ENCODE peak calls at places on chromosome 5, in eight cellular contexts. L, K, Q, N, M, S, E and G are unnamed samples. For H3K36me3 and H3K4me1, the result is how much of the 10 kb centered on the place peaks cover.

GRCh38 chr5:89457411-89458329 is 574.7 kb upstream of the MEF2C start:
- DNase-seq in L (peak), K (peak), Q (no peak), N (no peak), M (peak), S (no peak), E (no peak), G (peak)

GRCh38 chr5:124764992-124765611 is 18.7 kb upstream of the ZNF608 start:
- DNase-seq in L (no peak), K (no peak), Q (no peak), N (no peak), M (no peak), S (no peak), E (peak), G (no peak)

GRCh38 chr5:4555739-4556285 is 584.3 kb upstream of the ADAMTS16 start:
- DNase-seq in L (no peak), K (no peak), Q (no peak), N (no peak), M (no peak), S (no peak), E (no peak), G (no peak)

GRCh38 chr5:31364881-31365636 is 166.8 kb downstream of the DROSHA start:
- DNase-seq in L (no peak), K (no peak), Q (no peak), N (no peak), M (no peak), S (no peak), E (no peak), G (no peak)

GRCh38 chr5:92944337-92944736 is 636.7 kb downstream of the NR2F1-AS1 start:
- DNase-seq in L (no peak), K (no peak), Q (no peak), N (no peak), M (no peak), S (no peak), E (no peak), G (no peak)

GRCh38 chr5:129698661-129699060 is 49.2 kb upstream of the MINAR2 start:
- DNase-seq in L (no peak), K (no peak), Q (no peak), N (no peak), M (no peak), S (no peak), E (no peak), G (no peak)

GRCh38 chr5:177005619-177006264 is 837 bp downstream of the UIMC1 start:
- DNase-seq in L (peak), K (peak), Q (peak), N (peak), M (peak), S (peak), E (peak), G (peak)

GRCh38 chr5:179304466-179304865 is 40.8 kb downstream of the ADAMTS2 start:
- DNase-seq in L (no peak), K (peak), Q (no peak), N (no peak), M (no peak), S (no peak), E (no peak), G (no peak)

GRCh38 chr5:109739741-109740140 is 50.0 kb downstream of the MAN2A1 start:
- DNase-seq in L (no peak), K (peak), Q (no peak), N (no peak), M (peak), S (peak), E (no peak), G (no peak)

GRCh38 chr5:56896761-56897160 is 12.6 kb upstream of the SETD9 start:
- DNase-seq in L (no peak), K (no peak), Q (no peak), N (no peak), M (no peak), S (no peak), E (no peak), G (no peak)
- H3K36me3 ChIP-seq in L (under half), K (under half), Q (under half), N (under half), M (under half), S (under half), E (under half), G (under half)

GRCh38 chr5:134085411-134085810 is 29.1 kb upstream of the TCF7 start:
- DNase-seq in L (no peak), K (no peak), Q (no peak), N (no peak), M (no peak), S (no peak), E (no peak), G (no peak)

GRCh38 chr5:134088291-134088690 is 26.2 kb upstream of the TCF7 start:
- DNase-seq in L (no peak), K (no peak), Q (no peak), N (no peak), M (no peak), S (no peak), E (no peak), G (no peak)

GRCh38 chr5:134088994-134089560 is 25.4 kb upstream of the TCF7 start:
- DNase-seq in L (no peak), K (no peak), Q (no peak), N (no peak), M (peak), S (no peak), E (no peak), G (no peak)

GRCh38 chr5:134086215-134086942 is 28.1 kb upstream of the TCF7 start:
- DNase-seq in L (no peak), K (no peak), Q (no peak), N (no peak), M (no peak), S (no peak), E (no peak), G (no peak)

DNA sequence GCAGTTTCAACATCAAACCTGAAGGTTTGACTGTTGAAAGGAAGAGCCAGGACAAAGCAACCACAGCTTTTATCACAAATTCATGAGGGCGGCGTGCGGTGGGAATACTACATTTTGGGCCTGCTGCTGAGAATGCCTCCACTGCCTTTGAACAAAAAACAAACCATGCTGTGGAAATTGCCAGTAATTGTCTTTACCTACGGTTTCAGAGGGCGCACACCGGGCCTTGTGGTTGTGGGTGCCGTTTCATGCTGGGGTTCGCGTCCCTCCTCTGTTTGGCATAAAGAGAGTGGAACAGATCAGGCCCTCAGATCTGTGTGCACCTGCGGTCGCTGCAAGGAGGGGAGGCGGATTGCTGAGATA is 27.6 kb upstream of the TCF7 start:
- DNase-seq in L (no peak), K (no peak), Q (no peak), N (peak), M (no peak), S (no peak), E (no peak), G (no peak)
- H3K4me1 ChIP-seq in L (under half), K (under half), Q (under half), N (half or more), M (under half), S (under half), E (half or more), G (under half)

GRCh38 chr5:135307143-135307903 is 91.7 kb downstream of the MACROH2A1 start:
- DNase-seq in L (no peak), K (no peak), Q (no peak), N (no peak), M (no peak), S (peak), E (no peak), G (no peak)
- H3K27ac ChIP-seq in L (no peak), K (no peak), Q (no peak), N (no peak), M (no peak), S (no peak), E (no peak), G (no peak)

GRCh38 chr5:14396071-14396470 is 185.5 kb upstream of the OTULINL start:
- DNase-seq in L (no peak), K (peak), Q (no peak), N (no peak), M (no peak), S (no peak), E (no peak), G (peak)

GRCh38 chr5:14397717-14398116 is 183.9 kb upstream of the OTULINL start:
- DNase-seq in L (no peak), K (peak), Q (no peak), N (no peak), M (peak), S (no peak), E (no peak), G (no peak)

GRCh38 chr5:14399054-14399657 is 182.4 kb upstream of the OTULINL start:
- DNase-seq in L (no peak), K (peak), Q (no peak), N (peak), M (peak), S (peak), E (peak), G (peak)

GRCh38 chr5:14395411-14395810 is 186.2 kb upstream of the OTULINL start:
- DNase-seq in L (no peak), K (no peak), Q (no peak), N (no peak), M (no peak), S (no peak), E (no peak), G (no peak)

DNA sequence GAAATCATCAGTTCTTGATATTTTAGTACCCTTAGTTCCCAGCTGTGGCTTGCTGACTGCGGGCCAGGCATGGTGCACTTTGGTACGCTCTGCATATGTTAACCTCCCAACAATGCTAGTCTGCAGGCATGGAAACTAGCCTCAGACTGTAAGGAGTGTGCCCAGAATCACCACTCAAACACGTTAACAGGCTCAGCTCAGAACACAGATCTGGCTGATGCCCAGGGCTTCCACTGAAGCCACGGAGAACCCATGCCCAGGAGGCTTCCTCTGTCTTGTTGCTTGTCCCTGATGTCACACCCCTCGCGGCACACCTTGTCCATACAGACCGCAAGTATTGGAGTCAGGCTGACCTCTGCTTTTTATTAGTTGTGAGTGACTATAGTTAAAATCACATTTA is 187.2 kb upstream of the OTULINL start:
- DNase-seq in L (no peak), K (no peak), Q (no peak), N (no peak), M (no peak), S (no peak), E (no peak), G (no peak)
- H3K36me3 ChIP-seq in L (half or more), K (half or more), Q (under half), N (under half), M (under half), S (under half), E (under half), G (under half)

DNA sequence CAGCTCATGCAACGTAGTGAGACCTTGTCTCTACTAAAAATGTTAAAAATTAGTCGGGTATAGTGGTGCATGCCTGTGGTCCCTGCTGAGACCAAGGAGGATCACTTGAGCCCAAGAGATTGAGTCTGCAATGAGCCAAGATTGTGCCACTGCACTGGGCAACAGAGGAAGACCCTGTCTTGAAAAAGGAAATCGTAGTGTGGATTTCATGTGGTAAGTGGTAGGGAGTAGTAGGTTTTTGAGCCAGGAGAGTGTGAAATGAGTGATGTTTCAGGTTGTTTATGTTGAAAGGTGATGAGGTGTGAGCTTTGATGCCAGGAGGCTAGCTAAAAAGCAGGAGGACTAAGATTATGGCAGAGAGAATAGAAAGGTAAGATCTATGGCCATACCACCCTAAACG is 5.9 kb downstream of the MATR3 start:
- DNase-seq in L (no peak), K (no peak), Q (no peak), N (no peak), M (no peak), S (no peak), E (no peak), G (no peak)
- H3K4me1 ChIP-seq in L (half or more), K (under half), Q (under half), N (half or more), M (under half), S (half or more), E (half or more), G (under half)

DNA sequence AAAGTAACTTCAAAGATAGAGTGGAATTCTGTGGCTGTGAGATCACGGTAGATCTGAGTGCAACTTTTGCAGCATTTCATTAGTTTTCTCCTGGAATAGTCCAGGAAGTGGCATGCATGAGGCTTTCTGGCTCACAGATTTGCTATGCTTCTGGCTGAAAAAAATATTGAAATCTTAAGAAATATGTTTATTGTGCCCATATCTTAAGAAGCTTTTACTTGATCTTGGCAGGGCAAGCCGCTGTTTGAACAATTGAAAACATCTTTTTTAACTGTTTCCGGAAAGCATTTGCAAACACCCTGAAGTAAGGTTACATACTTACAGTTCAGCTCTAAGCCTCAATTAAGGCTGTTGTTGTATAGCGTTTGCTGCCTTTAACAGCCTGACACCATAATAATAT is 135.7 kb upstream of the GDNF start:
- DNase-seq in L (no peak), K (no peak), Q (no peak), N (no peak), M (no peak), S (no peak), E (no peak), G (no peak)
- H3K27ac ChIP-seq in L (no peak), K (no peak), Q (no peak), N (no peak), M (no peak), S (no peak), E (no peak), G (no peak)